ENCODE peak calls at places on chromosomes 12 and 14, in ten cellular contexts. P is endothelial cell of umbilical vein; N is endodermal cell; Q is progenitor cell of endocrine pancreas; Z is lower leg skin; O is CD8-positive, alpha-beta T cell; J is neural crest cell; G is psoas muscle; U is HFF-Myc; V is nephron progenitor cell. F is an unnamed sample.

GRCh38 chr12:108876550-108876949 is 3.3 kb upstream of the DAO start:
- DNase-seq in J (no peak), P (no peak), U (no peak), O (no peak), N (no peak), G (no peak), V (no peak), Z (no peak), Q (no peak), F (no peak)

GRCh38 chr12:68970951-68971350 is 38.0 kb upstream of the CPM start:
- DNase-seq in J (no peak), V (no peak), O (no peak), Q (no peak), U (no peak), G (no peak), P (no peak), Z (no peak), N (no peak), F (no peak)

GRCh38 chr14:75662966-75663365 is 1.9 kb downstream of the TTLL5 start:
- DNase-seq in V (no peak), U (no peak), J (no peak), G (no peak), Z (no peak), Q (no peak), P (peak; percentile 66), N (no peak), O (no peak), F (no peak)

GRCh38 chr14:87076146-87076545 is 916.8 kb downstream of the GALC start:
- DNase-seq in J (no peak), N (no peak), O (no peak), Q (no peak), Z (no peak), P (no peak), U (no peak), G (no peak), V (no peak), F (no peak)

GRCh38 chr12:24911284-24911791 is 37.6 kb downstream of the BCAT1 start:
- DNase-seq in V (no peak), U (peak; percentile 59), G (no peak), O (no peak), J (no peak), N (no peak), Z (no peak), Q (no peak), P (peak; percentile 57), F (no peak)

GRCh38 chr14:99630202-99630601 is 14.7 kb upstream of the HHIPL1 start:
- DNase-seq in P (no peak), Q (no peak), J (no peak), Z (no peak), N (no peak), O (no peak), V (no peak), U (no peak), G (no peak), F (no peak)

GRCh38 chr12:111858186-111858585 is 16.2 kb downstream of the MAPKAPK5 start:
- DNase-seq in Z (no peak), P (no peak), G (no peak), V (no peak), U (no peak), Q (no peak), O (no peak), N (no peak), J (no peak), F (no peak)

GRCh38 chr12:53053223-53054111 is 3.6 kb downstream of the TNS2 start:
- DNase-seq in J (no peak), G (no peak), U (no peak), Z (no peak), Q (peak; percentile 73), V (peak; percentile 51), N (peak; percentile 98), P (peak; percentile 34), O (peak; percentile 66), F (no peak)

GRCh38 chr12:124030008-124030407 is 57.0 kb downstream of the ZNF664 start:
- DNase-seq in V (no peak), O (no peak), P (no peak), U (no peak), Q (no peak), Z (no peak), N (no peak), J (no peak), G (no peak), F (no peak)

DNA sequence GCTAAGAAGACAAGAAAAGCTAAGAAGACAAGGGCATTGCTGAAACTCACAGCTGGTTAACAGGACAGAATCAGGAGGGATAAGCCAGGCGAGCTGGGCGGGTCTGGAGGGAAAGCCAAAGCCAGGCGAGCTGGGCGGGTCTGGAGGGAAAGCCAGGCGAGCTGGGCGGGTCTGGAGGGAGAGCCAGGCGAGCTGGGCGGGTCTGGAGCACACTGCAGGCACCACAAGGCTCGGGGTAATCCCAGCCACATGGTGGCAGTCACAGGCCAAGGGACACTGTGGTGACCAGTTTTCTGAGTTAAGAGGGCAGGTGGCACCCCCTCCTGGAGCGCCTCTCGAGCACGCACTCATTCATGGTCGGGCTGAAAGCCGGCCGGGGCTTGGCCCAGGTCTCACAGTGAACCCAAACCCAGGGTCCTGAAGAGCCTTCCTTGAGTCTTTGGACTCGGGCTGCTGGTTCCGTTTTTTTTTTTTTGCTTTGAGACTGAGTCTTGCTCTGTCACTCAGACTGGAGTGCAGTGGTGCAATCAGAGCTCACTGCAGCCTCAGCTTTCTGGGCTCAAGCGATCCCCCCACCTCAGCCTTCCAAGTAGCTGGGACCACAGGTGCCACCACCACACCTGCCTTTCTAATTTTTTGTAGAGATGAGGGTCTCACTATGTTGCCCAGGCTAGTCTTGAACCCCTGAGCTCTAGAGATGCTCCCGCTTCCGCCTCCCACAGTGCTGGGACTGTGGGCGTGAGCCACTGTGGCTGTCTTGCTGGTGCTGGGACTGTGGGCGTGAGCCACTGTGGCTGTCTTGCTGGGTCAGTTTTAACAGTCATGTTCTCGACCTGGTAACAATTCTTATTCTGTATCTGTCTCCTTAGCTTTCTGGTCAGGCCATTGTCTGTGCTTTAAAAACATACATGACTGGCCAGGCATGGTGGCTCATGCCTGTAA is 40.2 kb downstream of the HSP90AA1 start:
- DNase-seq in Z (peak; percentile 84), O (peak; percentile 16), N (peak; percentile 98), G (peak; percentile 88), Q (peak; percentile 65), J (peak; percentile 43), P (peak; percentile 15), V (peak; percentile 82), U (peak; percentile 47), F (no peak)
- TF ChIP-seq CTCF in Z (no peak), O (no peak), N (peak; percentile 92), G (peak; percentile 59), Q (peak; percentile 73), J (peak; percentile 74), P (no peak), V (peak; percentile 48), U (peak; percentile 33), F (no peak)

GRCh38 chr12:18145924-18146323 is 55.9 kb upstream of the RERGL start:
- DNase-seq in P (no peak), G (no peak), Z (no peak), U (no peak), V (no peak), O (no peak), N (no peak), Q (no peak), J (no peak), F (no peak)

GRCh38 chr12:18141583-18141982 is 51.6 kb upstream of the RERGL start:
- DNase-seq in V (no peak), N (no peak), J (no peak), U (no peak), O (no peak), Q (no peak), P (no peak), G (no peak), Z (no peak), F (no peak)

GRCh38 chr12:18151036-18151435 is 61.0 kb upstream of the RERGL start:
- DNase-seq in O (no peak), U (no peak), J (no peak), N (no peak), G (no peak), Z (no peak), Q (no peak), P (no peak), V (no peak), F (no peak)

GRCh38 chr12:18148961-18149360 is 59.0 kb upstream of the RERGL start:
- DNase-seq in O (no peak), U (no peak), V (no peak), P (no peak), N (no peak), J (no peak), Z (no peak), Q (no peak), G (no peak), F (no peak)

DNA sequence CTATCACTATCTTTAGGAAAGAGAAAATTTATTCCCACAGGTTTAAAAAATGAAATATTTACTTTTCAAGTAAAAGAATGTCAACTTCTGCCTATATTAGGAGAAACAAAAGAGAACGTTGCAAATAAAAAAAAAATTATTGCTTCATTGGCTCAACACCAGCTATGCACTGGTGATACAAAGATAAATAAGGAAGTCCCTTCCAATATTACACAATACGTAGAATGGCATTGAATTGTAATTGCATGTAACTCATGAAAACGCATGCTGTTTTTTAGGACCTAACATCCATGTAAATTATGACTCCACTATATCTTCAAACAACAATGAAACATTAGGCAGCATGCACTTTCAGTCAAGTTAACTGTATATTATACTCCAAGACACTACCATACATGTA is 56.4 kb upstream of the RERGL start:
- DNase-seq in Q (no peak), G (no peak), N (no peak), P (no peak), U (no peak), O (no peak), Z (no peak), V (no peak), J (no peak), F (no peak)
- TF ChIP-seq CTCF in Q (no peak), G (no peak), N (no peak), P (no peak), U (no peak), O (no peak), Z (no peak), V (no peak), J (no peak), F (no peak)

DNA sequence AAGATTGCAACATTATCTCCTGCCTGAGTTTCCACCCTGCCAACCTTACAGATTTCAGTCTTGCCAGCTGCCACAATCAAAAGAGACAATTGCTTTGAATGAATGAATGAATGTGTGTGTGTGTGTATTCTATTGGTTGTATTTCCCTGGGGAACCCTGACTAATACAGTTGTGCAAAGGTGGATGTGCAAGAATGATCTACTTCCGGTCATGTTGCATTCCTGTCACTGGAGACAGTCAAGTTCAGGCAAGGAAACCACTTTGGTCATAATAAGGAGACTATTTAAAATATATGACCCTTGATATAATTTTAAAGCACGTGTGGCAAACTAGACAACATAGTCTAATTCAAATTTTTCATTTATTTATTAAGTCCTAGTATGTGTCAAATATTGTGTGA is 13.1 kb downstream of the RERG start:
- DNase-seq in P (no peak), V (no peak), O (no peak), Q (no peak), N (no peak), U (no peak), Z (no peak), J (no peak), G (no peak), F (no peak)
- TF ChIP-seq CTCF in P (no peak), V (peak; percentile 17), O (no peak), Q (peak; percentile 65), N (peak; percentile 89), U (peak; percentile 12), Z (no peak), J (peak; percentile 66), G (peak; percentile 36), F (no peak)

DNA sequence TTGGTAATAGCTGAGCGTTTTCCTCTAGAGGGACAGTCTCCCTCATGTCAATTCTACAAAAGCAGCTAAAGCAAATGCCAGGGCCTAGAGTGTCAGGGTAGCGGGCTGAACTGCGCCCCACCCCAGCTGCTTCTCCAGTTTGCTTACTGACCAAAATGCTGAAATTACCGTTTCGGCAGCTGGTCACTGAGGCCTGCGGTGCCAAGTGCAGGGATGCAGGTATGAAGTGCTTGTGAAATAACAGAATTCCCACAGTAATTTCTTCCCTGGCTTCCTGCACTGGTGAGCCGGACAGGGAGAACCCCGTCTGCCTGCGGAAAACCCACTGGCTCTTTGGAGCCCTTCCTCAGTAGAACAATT is 19.1 kb downstream of the PSMC1 start:
- DNase-seq in V (no peak), Z (no peak), P (no peak), U (no peak), J (no peak), G (no peak), O (no peak), N (no peak), Q (no peak), F (no peak)
- TF ChIP-seq CTCF in V (no peak), Z (no peak), P (no peak), U (no peak), J (no peak), G (no peak), O (no peak), N (no peak), Q (no peak), F (no peak)

F was measured in omental fat pad.